ENCODE peak calls at places on chromosomes 6 and 20, in four cellular contexts. G is lower lobe of right lung; L is CD8-positive, alpha-beta T cell; K is pancreas. O is an unnamed sample. For H3K27me3 and H3K4me1, the result is how much of the 10 kb centered on the place peaks cover.

GRCh38 chr6:129686941-129687627 is 22.9 kb downstream of the ARHGAP18 start:
- DNase-seq in G (no peak), L (peak), K (no peak), O (no peak)

GRCh38 chr6:157106487-157106886 is 216.8 kb downstream of the TMEM242 start:
- DNase-seq in G (no peak), L (no peak), K (no peak), O (no peak)

GRCh38 chr6:125008261-125008671 is 46.0 kb downstream of the RNF217 start:
- DNase-seq in G (no peak), L (no peak), K (no peak), O (no peak)

GRCh38 chr6:44228031-44228430 is 4.6 kb downstream of the SLC29A1 start:
- DNase-seq in G (no peak), L (no peak), K (no peak), O (no peak)

GRCh38 chr20:57907131-57908083 is 197.6 kb upstream of the PMEPA1 start:
- DNase-seq in G (no peak), L (no peak), K (no peak), O (no peak)

GRCh38 chr6:63347599-63347998 is 27.8 kb upstream of the LGSN start:
- DNase-seq in G (no peak), L (no peak), K (no peak), O (no peak)

GRCh38 chr6:140661691-140662090 is 1287.2 kb upstream of the CITED2 start:
- DNase-seq in G (no peak), L (no peak), K (no peak), O (no peak)

GRCh38 chr6:118061666-118062065 is 154.6 kb downstream of the SLC35F1 start:
- DNase-seq in G (no peak), L (no peak), K (no peak), O (no peak)

GRCh38 chr6:28269492-28269891 is 2.5 kb downstream of the ZSCAN26 start:
- DNase-seq in G (no peak), L (no peak), K (no peak), O (no peak)

GRCh38 chr6:8526619-8527018 is 91.3 kb upstream of the SLC35B3 start:
- DNase-seq in G (no peak), L (no peak), K (no peak), O (no peak)

GRCh38 chr6:16414205-16414604 is 175.8 kb downstream of the GMPR start:
- DNase-seq in G (no peak), L (no peak), K (no peak), O (no peak)

GRCh38 chr6:7446644-7447325 is 57.2 kb downstream of the RIOK1 start:
- DNase-seq in G (no peak), L (no peak), K (no peak), O (no peak)

GRCh38 chr6:106757722-106758467 is 128.5 kb downstream of the QRSL1 start:
- DNase-seq in G (no peak), L (no peak), K (no peak), O (no peak)

GRCh38 chr6:1182722-1183521 is 129.0 kb upstream of the FOXQ1 start:
- DNase-seq in G (no peak), L (no peak), K (no peak), O (no peak)

GRCh38 chr20:57377350-57377749 is 13.8 kb upstream of the RBM38 start:
- DNase-seq in G (no peak), L (no peak), K (no peak), O (no peak)

GRCh38 chr6:26214826-26215199 is 127.6 kb downstream of the HFE start:
- DNase-seq in G (no peak), L (no peak), K (no peak), O (no peak)

GRCh38 chr6:22411408-22412105 is 114.7 kb upstream of the PRL start:
- DNase-seq in G (no peak), L (no peak), K (no peak), O (no peak)

GRCh38 chr6:134446228-134446848 is 128.4 kb upstream of the SGK1 start:
- DNase-seq in G (no peak), L (no peak), K (no peak), O (no peak)
- TF ChIP-seq CTCF in G (no peak), L (no peak), K (no peak), O (no peak)

GRCh38 chr20:62485062-62485700 is 9.4 kb upstream of the GATA5 start:
- DNase-seq in G (no peak), L (no peak), K (peak), O (no peak)

GRCh38 chr20:62484478-62484877 is 8.7 kb upstream of the GATA5 start:
- DNase-seq in G (no peak), L (no peak), K (no peak), O (no peak)

GRCh38 chr20:62487125-62487524 is 11.3 kb upstream of the GATA5 start:
- DNase-seq in G (no peak), L (no peak), K (no peak), O (no peak)

GRCh38 chr20:62486431-62486954 is 10.7 kb upstream of the GATA5 start:
- DNase-seq in G (no peak), L (no peak), K (no peak), O (no peak)

GRCh38 chr20:62485701-62486089 is 9.9 kb upstream of the GATA5 start:
- DNase-seq in G (no peak), L (no peak), K (no peak), O (no peak)
- H3K27me3 ChIP-seq in G (half or more), L (under half), K (under half), O (half or more)

GRCh38 chr6:108166664-108167448 is 1.0 kb downstream of the NR2E1 start:
- DNase-seq in G (no peak), L (no peak), K (no peak), O (no peak)

GRCh38 chr6:108168026-108168463 is 2.2 kb downstream of the NR2E1 start:
- DNase-seq in G (no peak), L (no peak), K (no peak), O (no peak)

GRCh38 chr6:108168501-108168979 is 2.7 kb downstream of the NR2E1 start:
- DNase-seq in G (peak), L (no peak), K (peak), O (no peak)

GRCh38 chr6:108165714-108166663 is at the start of gene NR2E1:
- DNase-seq in G (no peak), L (no peak), K (no peak), O (no peak)

GRCh38 chr6:108167449-108167903 is 1.7 kb downstream of the NR2E1 start:
- DNase-seq in G (no peak), L (no peak), K (no peak), O (no peak)
- H3K4me1 ChIP-seq in G (half or more), L (under half), K (under half), O (half or more)

DNA sequence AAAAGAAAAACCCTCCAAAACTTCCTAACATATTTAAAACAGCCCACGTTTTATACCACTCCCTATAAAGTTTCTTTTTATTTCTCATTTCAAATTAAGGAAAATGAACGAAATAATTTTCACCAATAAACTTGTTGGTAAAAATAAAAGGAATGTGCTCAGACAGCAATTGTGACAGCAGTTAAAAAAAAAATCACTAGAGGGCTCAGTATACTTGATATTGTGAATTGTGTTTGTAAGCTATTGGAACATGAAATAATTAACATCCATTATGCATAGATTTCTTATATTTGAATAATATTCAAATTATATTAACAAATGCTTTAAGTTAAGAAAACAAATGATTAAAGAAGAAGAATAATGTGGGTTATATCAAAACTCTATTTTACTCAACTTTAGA is 105.5 kb downstream of the ASCC3 start:
- DNase-seq in G (no peak), L (no peak), K (no peak), O (no peak)
- TF ChIP-seq CTCF in G (no peak), L (no peak), K (no peak), O (no peak)

GRCh38 chr20:61253640-61254511 is 1.8 kb downstream of the CDH4 start:
- DNase-seq in G (no peak), L (no peak), K (no peak), O (no peak)

GRCh38 chr20:61252601-61253263 is 671 bp downstream of the CDH4 start:
- DNase-seq in G (no peak), L (no peak), K (no peak), O (no peak)

GRCh38 chr20:61249626-61250025 is 2.4 kb upstream of the CDH4 start:
- DNase-seq in G (no peak), L (no peak), K (no peak), O (no peak)

GRCh38 chr20:61253264-61253639 is 1.2 kb downstream of the CDH4 start:
- DNase-seq in G (no peak), L (no peak), K (no peak), O (no peak)

GRCh38 chr20:61251529-61252393 is at the start of gene CDH4:
- DNase-seq in G (no peak), L (no peak), K (no peak), O (no peak)
- H3K27me3 ChIP-seq in G (half or more), L (under half), K (under half), O (half or more)

DNA sequence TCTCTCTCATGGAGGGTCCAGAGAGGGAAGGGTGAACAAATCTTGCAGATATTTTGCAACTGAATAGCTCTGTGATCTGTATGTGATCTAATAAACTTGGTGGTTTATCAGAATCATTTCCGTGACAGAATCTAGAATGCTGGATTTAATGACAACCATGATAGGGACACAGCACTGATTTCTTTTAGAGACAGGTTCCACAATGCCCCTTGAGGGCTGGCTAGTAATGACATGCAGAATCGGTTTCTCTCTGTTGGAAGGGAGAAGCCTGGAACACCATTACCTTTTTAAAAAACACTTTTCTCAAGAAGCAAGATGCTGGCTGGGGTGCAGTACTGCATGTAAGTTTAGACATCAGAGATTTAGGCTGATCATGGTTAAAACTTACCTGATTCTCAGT is 313.4 kb downstream of the CDH26 start:
- DNase-seq in G (no peak), L (no peak), K (no peak), O (no peak)
- H3K4me1 ChIP-seq in G (under half), L (under half), K (under half), O (under half)

DNA sequence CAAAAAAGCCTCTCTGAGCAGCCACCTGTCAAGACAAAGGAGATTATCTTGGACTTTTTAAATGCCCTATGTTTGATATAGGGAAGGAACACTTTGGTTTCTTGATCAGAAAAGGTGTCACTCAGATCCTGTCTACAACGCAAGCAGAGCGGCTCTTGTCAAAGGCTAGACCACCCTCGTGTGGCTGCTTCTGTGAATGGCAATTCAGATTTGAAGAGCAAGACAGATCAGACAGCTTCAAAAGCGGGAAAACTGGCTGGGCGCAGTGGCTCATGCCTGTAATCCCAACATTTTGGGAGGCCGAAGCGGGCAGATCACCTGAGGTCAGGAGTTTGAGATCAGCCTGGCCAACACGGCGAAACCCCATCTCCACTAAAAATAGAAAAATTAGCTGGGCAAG is 10.1 kb upstream of the NXT1 start:
- DNase-seq in G (no peak), L (no peak), K (no peak), O (peak)
- TF ChIP-seq CTCF in G (peak), L (peak), K (no peak), O (peak)

GRCh38 chr20:49483018-49483705 is 694 bp upstream of the KCNB1 start:
- DNase-seq in G (no peak), L (no peak), K (no peak), O (no peak)
- H3K27me3 ChIP-seq in G (half or more), L (under half), K (under half), O (half or more)

DNA sequence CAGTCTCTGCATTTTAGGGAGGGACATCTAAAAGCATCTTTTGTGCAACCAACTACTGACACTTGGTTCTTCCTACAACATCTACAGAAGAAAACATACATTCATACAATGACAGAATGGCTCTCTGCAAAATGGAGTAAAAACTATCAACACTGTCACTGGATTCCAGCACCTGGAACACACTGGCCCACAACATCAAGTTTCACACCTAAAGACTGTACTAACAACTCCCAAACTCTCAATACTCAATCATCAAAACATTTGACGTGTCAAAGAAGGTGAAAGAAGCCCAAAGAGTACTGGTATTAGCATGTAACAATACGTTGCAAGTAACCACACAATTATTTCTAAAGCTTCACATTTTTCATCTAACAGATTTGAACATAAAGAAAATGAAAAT is 2.2 kb downstream of the CPNE1 start:
- DNase-seq in G (no peak), L (no peak), K (no peak), O (no peak)
- H3K4me1 ChIP-seq in G (half or more), L (under half), K (under half), O (half or more)

DNA sequence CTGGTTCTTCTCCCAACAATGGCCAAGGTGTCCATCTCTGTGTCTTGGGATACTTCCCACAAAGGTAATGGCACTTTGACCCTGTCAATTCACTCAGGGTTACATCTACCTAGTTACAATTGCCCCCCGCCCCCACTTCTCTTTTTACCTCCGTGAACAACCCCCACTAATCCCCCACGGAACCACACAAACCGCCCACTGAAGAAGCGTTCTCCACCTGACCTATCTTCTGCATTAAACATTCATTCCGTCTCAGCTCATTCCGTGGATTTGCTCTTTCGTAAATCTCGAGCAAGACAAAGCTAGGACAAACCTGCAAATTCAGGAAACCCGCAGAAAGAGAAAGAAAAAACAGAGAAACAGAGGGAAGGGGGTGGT is 696 bp downstream of the TMEM30A start:
- DNase-seq in G (no peak), L (no peak), K (no peak), O (no peak)
- TF ChIP-seq CTCF in G (no peak), L (no peak), K (no peak), O (no peak)